ENCODE peak calls at places on chromosomes 12 and 14, in five cellular contexts. One of them, this sample, is unnamed.

GRCh38 chr14:77554816-77555599 is 56.4 kb upstream of the ISM2 start:
- DNase-seq in spleen: no peak
- DNase-seq in adrenal gland: no peak
- DNase-seq in GM12892: no peak
- DNase-seq in GM12891: no peak
- DNase-seq in this sample: no peak

GRCh38 chr12:100823988-100824387 is 29.4 kb downstream of the ANO4 start:
- DNase-seq in spleen: no peak
- DNase-seq in adrenal gland: no peak
- DNase-seq in GM12892: no peak
- DNase-seq in GM12891: no peak
- DNase-seq in this sample: no peak

GRCh38 chr12:89756638-89757321 is 48.1 kb upstream of the ATP2B1 start:
- DNase-seq in spleen: no peak
- DNase-seq in adrenal gland: no peak
- DNase-seq in GM12892: peak; percentile 19
- DNase-seq in GM12891: peak; percentile 21
- DNase-seq in this sample: no peak

GRCh38 chr14:81192594-81192993 is 28.2 kb downstream of the GTF2A1 start:
- DNase-seq in spleen: no peak
- DNase-seq in adrenal gland: no peak
- DNase-seq in GM12892: no peak
- DNase-seq in GM12891: no peak
- DNase-seq in this sample: no peak

GRCh38 chr12:54606556-54606955 is 18.1 kb upstream of the PPP1R1A start:
- DNase-seq in spleen: no peak
- DNase-seq in adrenal gland: no peak
- DNase-seq in GM12892: no peak
- DNase-seq in GM12891: no peak
- DNase-seq in this sample: no peak

GRCh38 chr12:11884661-11885060 is 186.1 kb upstream of the BCL2L14 start:
- DNase-seq in spleen: no peak
- DNase-seq in adrenal gland: no peak
- DNase-seq in GM12892: no peak
- DNase-seq in GM12891: no peak
- DNase-seq in this sample: no peak

GRCh38 chr14:66087231-66087630 is 398.9 kb upstream of the CCDC196 start:
- DNase-seq in spleen: no peak
- DNase-seq in adrenal gland: no peak
- DNase-seq in GM12892: no peak
- DNase-seq in GM12891: no peak
- DNase-seq in this sample: no peak

GRCh38 chr14:91021115-91021514 is 39.3 kb downstream of the RPS6KA5 start:
- DNase-seq in spleen: no peak
- DNase-seq in adrenal gland: no peak
- DNase-seq in GM12892: no peak
- DNase-seq in GM12891: no peak
- DNase-seq in this sample: no peak

GRCh38 chr14:97331526-97331925 is 534.3 kb downstream of the VRK1 start:
- DNase-seq in spleen: no peak
- DNase-seq in adrenal gland: no peak
- DNase-seq in GM12892: no peak
- DNase-seq in GM12891: no peak
- DNase-seq in this sample: no peak

GRCh38 chr12:98084950-98085349 is 430.4 kb upstream of the TMPO start:
- DNase-seq in spleen: no peak
- DNase-seq in adrenal gland: no peak
- DNase-seq in GM12892: no peak
- DNase-seq in GM12891: no peak
- DNase-seq in this sample: no peak

GRCh38 chr14:33483110-33483509 is 467.8 kb downstream of the EGLN3 start:
- DNase-seq in spleen: no peak
- DNase-seq in adrenal gland: no peak
- DNase-seq in GM12892: no peak
- DNase-seq in GM12891: no peak
- DNase-seq in this sample: no peak

GRCh38 chr12:119949145-119949544 is 39.9 kb upstream of the BICDL1 start:
- DNase-seq in spleen: no peak
- DNase-seq in adrenal gland: no peak
- DNase-seq in GM12892: no peak
- DNase-seq in GM12891: no peak
- DNase-seq in this sample: no peak

GRCh38 chr12:132333273-132333672 is 3.9 kb upstream of the GALNT9 start:
- DNase-seq in spleen: no peak
- DNase-seq in adrenal gland: no peak
- DNase-seq in GM12892: no peak
- DNase-seq in GM12891: no peak
- DNase-seq in this sample: no peak

GRCh38 chr12:62683724-62684501 is 217.3 kb downstream of the MON2 start:
- DNase-seq in spleen: no peak
- DNase-seq in adrenal gland: no peak
- DNase-seq in GM12892: no peak
- DNase-seq in GM12891: no peak
- DNase-seq in this sample: peak; percentile 76

GRCh38 chr12:3250576-3250975 is 173.4 kb downstream of the TSPAN9 start:
- DNase-seq in spleen: no peak
- DNase-seq in adrenal gland: no peak
- DNase-seq in GM12892: no peak
- DNase-seq in GM12891: no peak
- DNase-seq in this sample: no peak

GRCh38 chr12:3251691-3252090 is 174.5 kb downstream of the TSPAN9 start:
- DNase-seq in spleen: no peak
- DNase-seq in adrenal gland: no peak
- DNase-seq in GM12892: no peak
- DNase-seq in GM12891: no peak
- DNase-seq in this sample: peak; percentile 43

GRCh38 chr12:3252416-3252815 is 175.2 kb downstream of the TSPAN9 start:
- DNase-seq in spleen: no peak
- DNase-seq in adrenal gland: peak; percentile 81
- DNase-seq in GM12892: no peak
- DNase-seq in GM12891: no peak
- DNase-seq in this sample: peak; percentile 92

GRCh38 chr12:3250034-3250433 is 172.9 kb downstream of the TSPAN9 start:
- DNase-seq in spleen: no peak
- DNase-seq in adrenal gland: no peak
- DNase-seq in GM12892: no peak
- DNase-seq in GM12891: no peak
- DNase-seq in this sample: no peak

DNA sequence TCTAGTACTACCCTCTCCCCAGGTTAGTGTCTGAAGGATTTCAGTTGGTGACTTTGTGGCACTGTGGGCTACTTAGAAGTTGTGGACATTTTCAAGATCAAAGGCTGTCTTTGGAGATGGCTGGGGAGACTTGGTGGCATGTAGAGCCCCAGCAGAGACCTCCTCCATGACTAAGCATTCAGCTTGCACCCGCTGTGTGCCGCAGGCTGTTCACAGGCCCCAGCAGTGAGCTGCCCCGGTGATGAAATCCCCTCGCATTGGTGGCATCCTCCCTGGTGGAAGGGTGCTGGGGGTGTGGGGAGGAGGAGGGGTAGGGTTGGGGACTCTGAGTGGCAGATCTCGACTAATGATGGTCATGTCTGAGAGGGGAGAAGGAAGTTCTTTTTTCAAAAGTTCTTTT is 173.9 kb downstream of the TSPAN9 start:
- DNase-seq in spleen: no peak
- DNase-seq in adrenal gland: no peak
- DNase-seq in GM12892: no peak
- DNase-seq in GM12891: no peak
- DNase-seq in this sample: no peak
- TF ChIP-seq POLR2A in spleen: no peak
- TF ChIP-seq POLR2A in adrenal gland: no peak
- TF ChIP-seq POLR2A in GM12892: no peak
- TF ChIP-seq POLR2A in GM12891: no peak
- TF ChIP-seq POLR2A in this sample: no peak

GRCh38 chr12:49110191-49111155 is at the start of gene LMBR1L:
- DNase-seq in spleen: peak; percentile 98
- DNase-seq in adrenal gland: peak; percentile 99
- DNase-seq in GM12892: peak; percentile 96
- DNase-seq in GM12891: peak; percentile 94
- DNase-seq in this sample: peak; percentile 99
- TF ChIP-seq POLR2A in spleen: peak; percentile 36
- TF ChIP-seq POLR2A in adrenal gland: peak; percentile 92
- TF ChIP-seq POLR2A in GM12892: peak; percentile 74
- TF ChIP-seq POLR2A in GM12891: peak; percentile 64
- TF ChIP-seq POLR2A in this sample: peak; percentile 81

GRCh38 chr14:51653855-51654548 is 2.3 kb downstream of the FRMD6 start:
- DNase-seq in spleen: no peak
- DNase-seq in adrenal gland: no peak
- DNase-seq in GM12892: no peak
- DNase-seq in GM12891: no peak
- DNase-seq in this sample: no peak

GRCh38 chr14:51653096-51653814 is 1.5 kb downstream of the FRMD6 start:
- DNase-seq in spleen: no peak
- DNase-seq in adrenal gland: no peak
- DNase-seq in GM12892: no peak
- DNase-seq in GM12891: no peak
- DNase-seq in this sample: peak; percentile 42

GRCh38 chr14:51652168-51653095 is 722 bp downstream of the FRMD6 start:
- DNase-seq in spleen: peak; percentile 90
- DNase-seq in adrenal gland: peak; percentile 58
- DNase-seq in GM12892: peak; percentile 34
- DNase-seq in GM12891: peak; percentile 32
- DNase-seq in this sample: peak; percentile 56

GRCh38 chr14:51650721-51651387 is 856 bp upstream of the FRMD6 start:
- DNase-seq in spleen: peak; percentile 76
- DNase-seq in adrenal gland: no peak
- DNase-seq in GM12892: no peak
- DNase-seq in GM12891: no peak
- DNase-seq in this sample: peak; percentile 50

GRCh38 chr14:51651388-51652167 is at the start of gene FRMD6:
- DNase-seq in spleen: peak; percentile 94
- DNase-seq in adrenal gland: peak; percentile 90
- DNase-seq in GM12892: peak; percentile 77
- DNase-seq in GM12891: peak; percentile 71
- DNase-seq in this sample: peak; percentile 89
- TF ChIP-seq POLR2A in spleen: no peak
- TF ChIP-seq POLR2A in adrenal gland: peak; percentile 81
- TF ChIP-seq POLR2A in GM12892: peak; percentile 67
- TF ChIP-seq POLR2A in GM12891: no peak
- TF ChIP-seq POLR2A in this sample: peak; percentile 79

DNA sequence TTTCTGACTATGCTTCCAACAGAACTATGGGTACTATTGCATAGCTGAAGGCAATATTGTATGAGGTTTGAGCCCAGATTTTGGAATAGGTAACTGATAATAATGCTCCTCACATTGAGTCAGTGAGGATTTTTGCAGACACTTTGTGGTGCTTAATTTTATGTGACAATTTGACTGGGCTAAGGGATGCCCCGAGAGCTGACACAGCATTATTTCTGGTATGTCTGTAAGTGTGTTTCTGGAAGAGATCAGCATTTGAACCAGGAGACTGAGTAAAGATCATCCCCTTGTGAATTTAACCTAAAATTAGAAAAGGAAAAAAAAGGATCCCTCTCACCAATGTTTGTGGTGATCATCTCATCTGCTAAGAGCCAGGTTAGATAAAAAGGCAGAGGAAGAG is 404.9 kb downstream of the AEBP2 start:
- DNase-seq in spleen: no peak
- DNase-seq in adrenal gland: no peak
- DNase-seq in GM12892: no peak
- DNase-seq in GM12891: no peak
- DNase-seq in this sample: no peak
- TF ChIP-seq POLR2A in spleen: no peak
- TF ChIP-seq POLR2A in adrenal gland: no peak
- TF ChIP-seq POLR2A in GM12892: no peak
- TF ChIP-seq POLR2A in GM12891: no peak
- TF ChIP-seq POLR2A in this sample: no peak